ENCODE peak calls at places on chromosomes 13 and 19, in seven cellular contexts. C is PC-3, R is heart right ventricle, Z is A673, Q is vagina, F is left ventricle myocardium inferior, M is neuronal stem cell. O is an unnamed sample. For H3K9me3, the result is how much of the 10 kb centered on the place peaks cover.

GRCh38 chr19:41276231-41276630 is 12.1 kb downstream of the HNRNPUL1 start:
- DNase-seq in Z (no peak), M (no peak), R (no peak), Q (no peak), F (no peak), C (no peak), O (no peak)

GRCh38 chr13:104385409-104385808 is 1319.2 kb upstream of the SLC10A2 start:
- DNase-seq in R (no peak), Z (no peak), C (peak), F (no peak), M (no peak), Q (no peak), O (no peak)

GRCh38 chr19:19568802-19569756 is 31.0 kb downstream of the CILP2 start:
- DNase-seq in Q (no peak), Z (no peak), R (no peak), M (no peak), F (no peak), C (peak), O (no peak)

GRCh38 chr13:59742467-59742866 is 421.3 kb downstream of the DIAPH3 start:
- DNase-seq in C (no peak), Q (no peak), Z (no peak), F (no peak), R (no peak), M (no peak), O (no peak)

GRCh38 chr13:104577029-104577820 is 1511.0 kb upstream of the SLC10A2 start:
- DNase-seq in Q (no peak), C (no peak), R (no peak), Z (no peak), M (no peak), F (no peak), O (no peak)

GRCh38 chr13:20525601-20526544 is at the start of gene CRYL1:
- DNase-seq in Z (peak), Q (no peak), R (peak), M (peak), C (peak), F (peak), O (peak)

GRCh38 chr13:94346261-94347019 is 133.0 kb downstream of the DCT start:
- DNase-seq in F (no peak), R (no peak), Q (no peak), C (no peak), Z (no peak), M (no peak), O (no peak)

GRCh38 chr19:475360-475759 is 14.5 kb upstream of the SHC2 start:
- DNase-seq in C (no peak), F (no peak), Z (no peak), M (no peak), R (no peak), Q (no peak), O (no peak)

GRCh38 chr19:35256566-35256965 is 7.8 kb downstream of the LSR start:
- DNase-seq in F (no peak), Z (no peak), R (no peak), M (no peak), Q (peak), C (no peak), O (no peak)

GRCh38 chr19:2636897-2637683 is 65.4 kb downstream of the GNG7 start:
- DNase-seq in Z (peak), R (peak), M (peak), C (peak), F (peak), Q (no peak), O (peak)

GRCh38 chr19:31340059-31341025 is 8.9 kb downstream of the TSHZ3 start:
- DNase-seq in F (no peak), Z (peak), M (no peak), Q (no peak), R (no peak), C (no peak), O (no peak)

GRCh38 chr19:58020129-58020528 is 13.7 kb upstream of the ZSCAN1 start:
- DNase-seq in C (no peak), Q (no peak), M (no peak), R (no peak), F (no peak), Z (no peak), O (no peak)
- H3K9me3 ChIP-seq in C (half or more), Q (under half), M (under half), R (under half), F (under half), Z (under half), O (under half)

DNA sequence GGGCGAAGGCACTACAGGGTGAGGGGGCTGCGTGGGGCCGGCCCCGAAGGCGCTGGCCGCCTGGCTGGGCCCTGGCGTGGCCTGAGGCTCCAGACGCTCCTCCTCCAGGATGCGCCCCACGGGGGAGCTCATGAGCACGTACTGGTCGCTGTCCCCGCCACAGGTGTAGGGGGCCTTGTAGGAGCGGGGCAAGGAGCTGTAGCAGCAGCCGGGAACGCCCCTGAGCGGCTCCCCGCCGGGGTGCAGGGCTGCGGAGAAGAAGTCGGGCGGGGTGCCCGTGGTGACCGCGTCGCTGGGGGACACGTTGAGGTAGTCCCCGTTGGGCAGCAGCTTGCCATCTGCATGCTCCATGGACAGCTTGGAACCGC is 3.0 kb downstream of the IRS2 start:
- DNase-seq in C (peak), Q (no peak), R (no peak), F (no peak), Z (peak), M (no peak), O (peak)
- H3K4me3 ChIP-seq in C (peak), Q (peak), R (no peak), F (peak), Z (peak), M (no peak), O (no peak)

DNA sequence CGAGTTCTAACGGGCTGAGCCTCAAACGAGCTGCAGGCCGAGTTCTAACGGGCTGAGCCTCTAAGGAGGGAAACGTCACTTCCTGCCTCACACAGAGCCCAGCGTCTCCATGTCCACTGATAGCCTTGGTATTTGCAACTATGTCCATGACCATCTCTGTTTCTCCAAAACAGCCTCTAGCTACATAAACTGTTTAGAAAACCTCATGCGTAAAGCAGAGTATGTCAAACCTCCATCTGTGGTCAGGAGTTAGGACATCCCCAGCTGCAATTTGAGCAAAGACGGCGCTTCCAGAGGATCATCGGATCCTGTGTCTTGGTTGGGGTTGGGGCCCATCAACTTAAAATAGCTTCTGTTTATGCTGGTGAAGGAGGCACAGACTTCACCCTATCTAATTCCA is 20.8 kb downstream of the RASA3 start:
- DNase-seq in C (no peak), F (no peak), R (no peak), M (no peak), Z (no peak), Q (no peak), O (no peak)
- H3K27ac ChIP-seq in C (no peak), F (no peak), R (no peak), M (peak), Z (no peak), Q (no peak), O (no peak)

DNA sequence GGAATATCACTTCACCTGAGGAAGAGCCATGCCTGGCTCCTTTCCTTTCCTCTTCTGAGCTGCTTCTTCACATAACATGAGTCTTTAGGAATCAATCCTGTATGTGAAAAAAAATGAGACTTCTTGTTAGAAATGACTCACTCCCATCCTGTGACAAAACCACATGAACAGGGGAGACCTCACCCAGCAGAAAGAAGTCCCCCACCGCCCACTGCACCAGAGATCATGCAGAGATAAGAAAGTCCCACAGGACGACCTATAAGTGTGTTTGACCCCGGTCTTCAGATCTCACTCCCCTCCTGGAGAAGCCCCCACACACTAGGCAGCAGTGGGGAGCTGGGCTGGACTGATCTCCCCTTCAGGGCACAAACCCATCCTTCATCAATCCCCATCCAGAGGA is 7.8 kb downstream of the ZNF600 start:
- DNase-seq in C (no peak), Z (no peak), Q (no peak), F (no peak), R (no peak), M (no peak), O (no peak)
- H3K9me3 ChIP-seq in C (under half), Z (under half), Q (under half), F (under half), R (under half), M (under half), O (under half)

GRCh38 chr19:47716270-47716937 is 3.2 kb downstream of the EHD2 start:
- DNase-seq in F (no peak), Z (no peak), M (no peak), Q (no peak), C (no peak), R (peak), O (no peak)
- H3K4me3 ChIP-seq in F (peak), Z (no peak), M (no peak), Q (peak), C (no peak), R (peak), O (no peak)

DNA sequence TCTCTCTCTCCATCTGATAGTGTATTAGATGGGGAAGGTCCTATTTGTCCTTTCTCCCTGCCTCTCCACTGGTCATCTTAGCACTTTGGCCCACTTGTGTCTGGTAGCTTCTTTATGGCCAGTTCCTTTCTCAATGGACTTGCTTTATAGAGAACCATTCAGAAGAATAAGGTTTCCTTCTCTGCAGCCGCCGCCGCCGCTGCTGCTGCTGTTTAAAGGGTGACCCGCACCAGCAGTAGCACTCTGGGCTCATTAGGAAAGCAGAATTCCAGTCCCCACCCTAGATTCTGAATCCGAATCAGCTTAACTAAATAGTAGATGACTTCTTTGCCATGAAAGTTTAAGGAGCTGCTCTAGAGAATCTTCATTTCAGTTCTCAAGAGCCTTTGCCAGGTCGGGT is 490.2 kb downstream of the FOXO1 start:
- DNase-seq in Z (no peak), R (no peak), Q (no peak), F (no peak), C (no peak), M (no peak), O (no peak)
- H3K27ac ChIP-seq in Z (no peak), R (no peak), Q (no peak), F (no peak), C (no peak), M (no peak), O (no peak)

DNA sequence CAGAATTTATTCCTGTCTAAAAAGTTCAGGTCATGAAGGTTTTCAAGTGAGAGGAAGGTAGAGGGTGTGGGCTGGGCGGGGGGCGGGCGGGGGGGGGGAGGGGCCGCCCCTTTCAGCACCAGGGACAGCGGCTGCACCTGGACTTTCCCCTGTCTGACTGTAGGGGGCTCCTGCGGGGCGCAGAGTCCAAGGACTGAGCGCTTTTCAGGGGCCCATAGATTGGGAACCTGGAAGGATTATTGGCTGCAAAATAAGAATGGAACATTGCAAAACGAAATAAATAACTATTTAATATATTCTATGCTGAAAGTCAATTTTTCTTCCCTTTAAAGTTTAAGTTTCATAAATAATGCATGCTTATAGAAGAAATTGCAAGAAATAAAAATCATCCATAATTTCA is 8.9 kb upstream of the CYP4F3 start:
- DNase-seq in Z (peak), C (peak), R (no peak), Q (no peak), F (no peak), M (no peak), O (no peak)
- H3K9me3 ChIP-seq in Z (under half), C (under half), R (under half), Q (under half), F (under half), M (under half), O (under half)

DNA sequence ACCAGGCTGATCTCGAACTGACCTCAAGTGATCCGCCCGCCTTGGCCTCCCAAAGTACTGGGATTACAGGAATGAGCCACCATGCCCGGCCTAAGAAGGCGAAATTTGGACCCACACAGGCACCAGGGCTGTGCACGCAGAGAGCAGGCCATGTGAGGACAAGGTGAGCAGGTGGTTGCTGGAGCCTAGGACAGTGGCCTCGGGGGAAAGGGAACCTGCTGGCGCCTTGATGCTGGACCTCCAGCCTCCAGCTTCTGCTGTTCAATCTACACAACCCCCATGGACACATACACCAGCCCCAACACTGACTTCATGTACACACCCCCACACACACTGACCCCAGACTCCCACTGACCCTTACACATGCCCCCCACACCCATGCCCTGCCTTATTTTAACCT is 41.8 kb upstream of the CCNE1 start:
- DNase-seq in Q (no peak), R (no peak), F (no peak), M (no peak), C (no peak), Z (no peak), O (no peak)
- H3K4me3 ChIP-seq in Q (no peak), R (no peak), F (no peak), M (no peak), C (no peak), Z (no peak), O (no peak)

DNA sequence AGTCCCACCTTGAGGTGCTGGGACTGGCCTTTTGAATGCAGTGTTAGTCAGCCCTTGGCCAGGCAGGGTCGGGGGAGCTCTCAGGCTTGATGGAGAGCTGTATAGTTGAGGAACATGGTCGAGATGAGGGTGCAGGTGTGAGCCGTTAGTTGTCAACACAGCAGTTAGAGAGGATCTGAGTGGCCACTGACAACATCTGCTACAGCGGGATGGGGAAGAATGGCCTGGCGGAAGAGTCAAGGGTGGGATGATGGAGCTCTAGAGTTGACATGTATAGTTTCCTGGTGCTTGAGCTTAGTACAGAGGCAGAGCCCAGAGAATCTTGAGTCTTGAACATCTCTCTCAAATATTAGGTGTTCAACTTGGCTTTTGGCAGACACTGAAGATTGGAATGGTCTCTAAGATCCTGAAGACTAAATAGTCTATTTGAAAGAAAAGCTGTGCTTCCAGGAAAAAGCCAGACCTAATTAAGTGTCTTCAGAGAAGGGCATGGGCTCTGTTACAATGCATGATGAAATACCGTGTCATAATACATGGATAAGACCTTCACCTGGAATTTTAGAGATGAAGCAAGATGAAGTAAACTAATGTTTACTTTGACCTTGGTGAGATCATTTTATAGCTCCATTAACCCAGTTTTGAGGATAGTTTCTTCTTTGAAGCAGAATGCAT is 9.7 kb downstream of the PCCA start:
- DNase-seq in F (no peak), R (no peak), C (peak), Z (no peak), M (no peak), Q (no peak), O (no peak)
- H3K27ac ChIP-seq in F (no peak), R (no peak), C (no peak), Z (peak), M (no peak), Q (no peak), O (no peak)

O was measured in right cardiac atrium.